ENCODE peak calls at places on chromosomes 2 and 18, in eight cellular contexts. G is A172; P is HEK293T; K is activated CD8-positive, alpha-beta memory T cell treated with anti-CD3 and anti-CD28 coated beads, Interleukin-2, amount 50 U/mL, for 48 hours; N is activated naive CD8-positive, alpha-beta T cell treated with anti-CD3 and anti-CD28 coated beads for 36 hours; F is H7; E is endothelial cell; T is T47D. Q is an unnamed sample.
A peak's percentile ranks its signal among the peaks of the same experiment; 100 is the strongest.

GRCh38 chr18:470661-471501 is 29.6 kb downstream of the COLEC12 start:
- DNase-seq in G (no peak), P (no peak), K (no peak), N (no peak), F (no peak), E (no peak), T (no peak), Q (no peak)

GRCh38 chr2:8094571-8094970 is 587.3 kb upstream of the ID2 start:
- DNase-seq in G (no peak), P (no peak), K (no peak), N (no peak), F (no peak), E (no peak), T (no peak), Q (no peak)

GRCh38 chr2:157443090-157443489 is 799 bp downstream of the CYTIP start:
- DNase-seq in G (no peak), P (no peak), K (no peak), N (no peak), F (no peak), E (no peak), T (no peak), Q (no peak)

GRCh38 chr2:180990337-180990736 is 9.9 kb downstream of the UBE2E3 start:
- DNase-seq in G (no peak), P (no peak), K (no peak), N (no peak), F (no peak), E (no peak), T (no peak), Q (no peak)

GRCh38 chr2:119261498-119262225 is 38.0 kb downstream of the STEAP3 start:
- DNase-seq in G (no peak), P (no peak), K (no peak), N (no peak), F (no peak), E (no peak), T (no peak), Q (no peak)

GRCh38 chr2:234761910-234762309 is 189.9 kb upstream of the SH3BP4 start:
- DNase-seq in G (no peak), P (no peak), K (no peak), N (no peak), F (no peak), E (no peak), T (no peak), Q (no peak)

GRCh38 chr2:161166538-161167409 is 6.5 kb downstream of the TANK start:
- DNase-seq in G (no peak), P (no peak), K (peak; percentile 68), N (peak; percentile 73), F (no peak), E (no peak), T (no peak), Q (no peak)

GRCh38 chr2:20191714-20192569 is 33.0 kb downstream of the SDC1 start:
- DNase-seq in G (no peak), P (no peak), K (no peak), N (no peak), F (no peak), E (no peak), T (no peak), Q (no peak)

GRCh38 chr18:62847081-62847480 is 131.7 kb downstream of the PHLPP1 start:
- DNase-seq in G (no peak), P (no peak), K (no peak), N (no peak), F (peak; percentile 19), E (no peak), T (no peak), Q (no peak)

GRCh38 chr2:10762651-10763460 is 41.4 kb downstream of the ATP6V1C2 start:
- DNase-seq in G (no peak), P (no peak), K (no peak), N (no peak), F (peak; percentile 68), E (no peak), T (peak; percentile 80), Q (no peak)

Q was measured in D341Med.